ENCODE peak calls at places on chromosomes 2 and 18, in nine cellular contexts. T is transverse colon, E is HCT116, M is adrenal gland, H is GM12878, L is stomach, B is A549, N is K562, Q is breast epithelium. I is an unnamed sample.
A peak's percentile ranks its signal among the peaks of the same experiment; 100 is the strongest.

GRCh38 chr2:14910659-14911058 is 278.1 kb downstream of the LRATD1 start:
- DNase-seq in T (no peak), E (no peak), M (no peak), H (no peak), L (no peak), B (no peak), N (no peak), Q (no peak), I (no peak)

GRCh38 chr2:32008811-32009478 is 1.9 kb downstream of the MEMO1 start:
- DNase-seq in T (peak; percentile 16), E (no peak), M (no peak), H (no peak), L (no peak), B (no peak), N (no peak), Q (no peak), I (no peak)

GRCh38 chr2:104867351-104868080 is 13.6 kb downstream of the POU3F3 start:
- DNase-seq in T (no peak), E (no peak), M (no peak), H (no peak), L (no peak), B (no peak), N (no peak), Q (no peak), I (no peak)

GRCh38 chr2:43762286-43762685 is 11.6 kb upstream of the DYNC2LI1 start:
- DNase-seq in T (no peak), E (no peak), M (no peak), H (no peak), L (no peak), B (no peak), N (no peak), Q (no peak), I (no peak)

GRCh38 chr2:58025150-58025933 is 21.3 kb upstream of the VRK2 start:
- DNase-seq in T (no peak), E (no peak), M (no peak), H (no peak), L (no peak), B (no peak), N (no peak), Q (no peak), I (no peak)

GRCh38 chr18:26477828-26478466 is 70.4 kb downstream of the KCTD1 start:
- DNase-seq in T (no peak), E (no peak), M (no peak), H (no peak), L (no peak), B (peak; percentile 80), N (no peak), Q (no peak), I (no peak)

GRCh38 chr2:173652311-173652710 is 297.6 kb downstream of the CDCA7 start:
- DNase-seq in T (no peak), E (peak; percentile 85), M (no peak), H (no peak), L (no peak), B (peak; percentile 93), N (no peak), Q (no peak), I (no peak)

GRCh38 chr2:135607561-135607960 is 76.3 kb downstream of the R3HDM1 start:
- DNase-seq in T (no peak), E (no peak), M (no peak), H (no peak), L (no peak), B (no peak), N (no peak), Q (no peak), I (no peak)

DNA sequence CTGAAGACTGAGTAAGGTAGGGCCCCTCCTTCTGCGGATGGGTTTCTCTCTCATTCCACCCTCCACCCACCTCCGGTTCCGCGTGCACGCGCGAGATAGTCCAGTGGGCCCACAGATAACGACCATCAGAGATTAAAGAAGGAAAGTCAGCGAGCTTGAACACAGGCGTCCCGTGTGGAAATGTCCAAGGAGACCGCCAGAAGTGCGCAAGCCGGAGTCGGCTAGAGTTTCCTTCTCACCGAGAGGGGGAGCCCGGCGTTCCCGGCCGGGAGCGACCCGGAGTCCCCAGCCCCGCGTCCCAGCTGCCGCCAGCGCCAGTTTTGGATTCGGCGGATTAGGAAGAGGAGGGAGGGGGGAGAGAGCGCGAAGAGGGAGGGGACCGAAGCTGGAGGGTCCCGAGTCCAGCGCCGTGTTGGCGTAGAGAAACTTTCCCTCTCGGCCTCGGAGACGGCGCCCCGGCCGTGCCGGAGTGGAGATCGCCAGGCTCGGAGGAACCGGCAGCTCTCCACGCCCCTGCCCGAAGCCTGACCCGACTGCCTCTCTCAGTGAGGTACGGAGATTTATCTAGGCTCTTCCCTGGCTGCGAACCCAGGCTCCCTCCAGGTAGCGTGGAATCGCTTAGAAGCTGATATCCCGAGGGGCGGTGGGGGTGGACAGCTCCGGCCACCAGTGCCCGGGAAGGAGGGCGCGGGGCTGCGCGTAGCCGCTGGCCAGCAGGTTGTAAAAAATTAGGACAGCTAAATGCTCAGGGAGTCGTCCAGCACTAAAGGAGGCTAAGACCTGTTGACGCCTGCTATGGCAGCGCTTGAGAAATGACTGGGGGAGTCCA is at the start of gene GULP1:
- DNase-seq in T (peak; percentile 76), E (no peak), M (peak; percentile 86), H (no peak), L (peak; percentile 83), B (peak; percentile 82), N (peak; percentile 72), Q (peak; percentile 71), I (peak; percentile 90)
- H3K4me3 ChIP-seq in T (peak within 1 kb of the TSS; percentile 71), E (peak within 1 kb of the TSS; percentile 80), M (peak within 1 kb of the TSS; percentile 76), H (no peak within 1 kb of the TSS), L (peak within 1 kb of the TSS; percentile 74), B (peak within 1 kb of the TSS; percentile 84), N (peak within 1 kb of the TSS; percentile 75), Q (peak within 1 kb of the TSS; percentile 77), I (peak within 1 kb of the TSS; percentile 77)

GRCh38 chr2:126657146-126657635 is 1.2 kb downstream of the GYPC start:
- DNase-seq in T (peak; percentile 76), E (no peak), M (peak; percentile 51), H (no peak), L (peak; percentile 42), B (no peak), N (peak; percentile 59), Q (no peak), I (peak; percentile 95)
- TF ChIP-seq POLR2A in T (peak; percentile 40), E (no peak), M (no peak), H (peak; percentile 71), L (no peak), B (no peak), N (peak; percentile 41), Q (no peak), I (peak; percentile 70)

GRCh38 chr18:63161728-63162195 is 157.8 kb downstream of the BCL2 start:
- DNase-seq in T (peak; percentile 78), E (no peak), M (peak; percentile 84), H (peak; percentile 98), L (peak; percentile 62), B (peak; percentile 16), N (peak; percentile 27), Q (no peak), I (peak; percentile 84)

GRCh38 chr18:63161032-63161727 is 158.4 kb downstream of the BCL2 start:
- DNase-seq in T (no peak), E (no peak), M (no peak), H (peak; percentile 92), L (no peak), B (no peak), N (no peak), Q (no peak), I (no peak)

GRCh38 chr18:63158676-63159291 is 160.8 kb downstream of the BCL2 start:
- DNase-seq in T (no peak), E (no peak), M (no peak), H (peak; percentile 92), L (no peak), B (no peak), N (no peak), Q (no peak), I (no peak)

GRCh38 chr18:63159590-63159989 is 160.0 kb downstream of the BCL2 start:
- DNase-seq in T (peak; percentile 39), E (no peak), M (no peak), H (peak; percentile 67), L (no peak), B (no peak), N (no peak), Q (no peak), I (no peak)

GRCh38 chr18:63160172-63160995 is 159.2 kb downstream of the BCL2 start:
- DNase-seq in T (no peak), E (no peak), M (no peak), H (peak; percentile 62), L (no peak), B (no peak), N (no peak), Q (no peak), I (no peak)
- H3K4me3 ChIP-seq in T (no peak overlapping the region), E (no peak overlapping the region), M (no peak overlapping the region), H (peak overlapping the region; percentile 50), L (no peak overlapping the region), B (no peak overlapping the region), N (no peak overlapping the region), Q (no peak overlapping the region), I (no peak overlapping the region)

GRCh38 chr18:3226048-3226447 is 6.3 kb upstream of the MYOM1 start:
- DNase-seq in T (no peak), E (no peak), M (no peak), H (no peak), L (no peak), B (no peak), N (no peak), Q (no peak), I (no peak)

GRCh38 chr18:3233433-3234168 is 13.8 kb upstream of the MYOM1 start:
- DNase-seq in T (no peak), E (no peak), M (no peak), H (no peak), L (no peak), B (no peak), N (no peak), Q (no peak), I (no peak)

GRCh38 chr18:3233004-3233403 is 13.2 kb upstream of the MYOM1 start:
- DNase-seq in T (no peak), E (no peak), M (no peak), H (no peak), L (no peak), B (no peak), N (no peak), Q (no peak), I (no peak)

GRCh38 chr18:3234457-3234856 is 13.1 kb upstream of the MYL12A start:
- DNase-seq in T (no peak), E (no peak), M (no peak), H (no peak), L (no peak), B (no peak), N (no peak), Q (no peak), I (no peak)

DNA sequence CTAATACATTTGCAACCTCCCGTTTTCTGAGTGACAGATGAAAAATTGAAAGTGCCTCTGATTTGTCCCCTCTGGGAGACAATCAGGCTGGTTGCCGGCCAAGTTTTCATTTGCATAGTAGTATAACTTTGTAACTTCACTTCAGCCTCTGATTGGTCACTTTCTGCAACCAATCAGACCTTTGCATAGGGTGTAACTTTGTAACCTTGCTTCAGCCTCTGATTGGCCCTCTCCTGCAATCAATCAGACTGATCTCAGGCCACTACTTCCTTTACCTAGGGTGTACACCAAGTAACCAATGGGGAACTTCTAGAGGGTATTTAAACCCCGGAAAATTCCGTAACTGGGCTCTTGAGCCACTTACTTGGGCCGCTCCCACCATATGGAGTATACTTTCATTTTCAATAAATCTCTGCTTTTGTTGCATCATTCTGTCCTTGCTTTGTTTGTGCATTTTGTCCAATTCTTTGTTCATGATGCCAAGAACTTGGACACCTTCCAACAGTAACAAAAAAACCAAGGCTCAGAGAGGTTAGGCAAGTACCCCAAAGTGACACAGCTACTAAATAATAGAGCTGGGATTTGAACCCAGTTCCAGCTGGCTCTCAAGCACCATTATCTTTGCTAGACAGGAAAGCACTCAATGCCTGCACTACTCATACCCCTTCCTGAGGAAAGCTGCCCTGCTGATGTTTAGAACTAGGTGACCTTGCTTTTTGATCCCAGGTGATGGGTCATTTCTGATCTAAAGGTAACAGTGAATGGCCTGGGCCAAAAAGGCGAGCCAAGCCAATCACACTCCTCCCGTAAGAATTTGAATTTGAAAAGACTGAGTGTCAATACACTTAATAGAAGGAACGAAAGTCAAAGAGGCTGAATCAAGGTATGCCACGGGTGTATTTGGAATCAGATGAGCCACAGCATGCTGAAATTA is 10.9 kb upstream of the MYOM1 start:
- DNase-seq in T (peak; percentile 52), E (no peak), M (peak; percentile 32), H (no peak), L (no peak), B (peak; percentile 49), N (peak; percentile 75), Q (no peak), I (no peak)
- TF ChIP-seq POLR2A in T (no peak), E (no peak), M (no peak), H (no peak), L (no peak), B (no peak), N (no peak), Q (no peak), I (no peak)

I was measured in sigmoid colon.